ENCODE peak calls at places on chromosome 7, in nine cellular contexts. One of them, this sample, is unnamed.

GRCh38 chr7:14275346-14275745 is 285.9 kb upstream of the ETV1 start:
- DNase-seq in RCC 7860: no peak
- DNase-seq in M059J: no peak
- DNase-seq in PC-3: no peak
- DNase-seq in IMR-90: no peak
- DNase-seq in GM04504: peak
- DNase-seq in GM06990: no peak
- DNase-seq in ELF-1: no peak
- DNase-seq in hippocampal formation: no peak
- DNase-seq in this sample: no peak

GRCh38 chr7:49398730-49399129 is 374.7 kb upstream of the VWC2 start:
- DNase-seq in GM04504: no peak
- DNase-seq in RCC 7860: peak
- DNase-seq in PC-3: peak
- DNase-seq in IMR-90: no peak
- DNase-seq in hippocampal formation: no peak
- DNase-seq in ELF-1: no peak
- DNase-seq in M059J: peak
- DNase-seq in GM06990: no peak
- DNase-seq in this sample: peak

GRCh38 chr7:1055084-1055450 is 10.7 kb downstream of the GPR146 start:
- DNase-seq in GM06990: no peak
- DNase-seq in hippocampal formation: no peak
- DNase-seq in RCC 7860: no peak
- DNase-seq in IMR-90: peak
- DNase-seq in GM04504: no peak
- DNase-seq in M059J: no peak
- DNase-seq in PC-3: no peak
- DNase-seq in ELF-1: peak
- DNase-seq in this sample: no peak

GRCh38 chr7:4634166-4634565 is 47.9 kb upstream of the FOXK1 start:
- DNase-seq in RCC 7860: no peak
- DNase-seq in PC-3: no peak
- DNase-seq in GM04504: no peak
- DNase-seq in IMR-90: no peak
- DNase-seq in hippocampal formation: no peak
- DNase-seq in ELF-1: no peak
- DNase-seq in M059J: no peak
- DNase-seq in GM06990: no peak
- DNase-seq in this sample: no peak

GRCh38 chr7:81672872-81673271 is 97.0 kb downstream of the HGF start:
- DNase-seq in GM04504: no peak
- DNase-seq in RCC 7860: no peak
- DNase-seq in GM06990: no peak
- DNase-seq in ELF-1: peak
- DNase-seq in hippocampal formation: no peak
- DNase-seq in M059J: peak
- DNase-seq in PC-3: no peak
- DNase-seq in IMR-90: no peak
- DNase-seq in this sample: no peak

GRCh38 chr7:12518920-12519681 is 51.4 kb upstream of the SCIN start:
- DNase-seq in GM04504: no peak
- DNase-seq in GM06990: no peak
- DNase-seq in ELF-1: peak
- DNase-seq in PC-3: peak
- DNase-seq in M059J: peak
- DNase-seq in RCC 7860: no peak
- DNase-seq in IMR-90: no peak
- DNase-seq in hippocampal formation: no peak
- DNase-seq in this sample: peak

GRCh38 chr7:1316086-1316485 is 83.4 kb downstream of the UNCX start:
- DNase-seq in RCC 7860: no peak
- DNase-seq in IMR-90: no peak
- DNase-seq in ELF-1: no peak
- DNase-seq in hippocampal formation: no peak
- DNase-seq in PC-3: no peak
- DNase-seq in GM04504: no peak
- DNase-seq in GM06990: no peak
- DNase-seq in M059J: no peak
- DNase-seq in this sample: no peak

GRCh38 chr7:97133166-97133565 is 15.7 kb downstream of the SDHAF3 start:
- DNase-seq in IMR-90: no peak
- DNase-seq in hippocampal formation: no peak
- DNase-seq in GM04504: no peak
- DNase-seq in GM06990: no peak
- DNase-seq in ELF-1: no peak
- DNase-seq in M059J: no peak
- DNase-seq in RCC 7860: no peak
- DNase-seq in PC-3: no peak
- DNase-seq in this sample: no peak

GRCh38 chr7:112571852-112572607 is 91.2 kb downstream of the LSMEM1 start:
- DNase-seq in hippocampal formation: no peak
- DNase-seq in RCC 7860: no peak
- DNase-seq in GM04504: no peak
- DNase-seq in M059J: no peak
- DNase-seq in PC-3: peak
- DNase-seq in IMR-90: no peak
- DNase-seq in GM06990: no peak
- DNase-seq in ELF-1: peak
- DNase-seq in this sample: no peak

GRCh38 chr7:138755331-138755747 is 42.5 kb upstream of the TMEM213 start:
- DNase-seq in M059J: peak
- DNase-seq in GM06990: no peak
- DNase-seq in RCC 7860: no peak
- DNase-seq in GM04504: no peak
- DNase-seq in hippocampal formation: no peak
- DNase-seq in IMR-90: no peak
- DNase-seq in ELF-1: peak
- DNase-seq in PC-3: peak
- DNase-seq in this sample: no peak

GRCh38 chr7:143397710-143398530 is 10.7 kb downstream of the EPHA1 start:
- DNase-seq in PC-3: no peak
- DNase-seq in hippocampal formation: no peak
- DNase-seq in M059J: no peak
- DNase-seq in ELF-1: no peak
- DNase-seq in GM06990: no peak
- DNase-seq in RCC 7860: no peak
- DNase-seq in IMR-90: no peak
- DNase-seq in GM04504: no peak
- DNase-seq in this sample: no peak

GRCh38 chr7:68722044-68722443 is 876.2 kb upstream of the AUTS2 start:
- DNase-seq in ELF-1: no peak
- DNase-seq in IMR-90: no peak
- DNase-seq in GM04504: no peak
- DNase-seq in PC-3: no peak
- DNase-seq in hippocampal formation: no peak
- DNase-seq in RCC 7860: no peak
- DNase-seq in GM06990: no peak
- DNase-seq in M059J: no peak
- DNase-seq in this sample: peak

GRCh38 chr7:101436857-101437576 is 74.3 kb downstream of the COL26A1 start:
- DNase-seq in GM04504: no peak
- DNase-seq in RCC 7860: no peak
- DNase-seq in IMR-90: no peak
- DNase-seq in M059J: no peak
- DNase-seq in GM06990: no peak
- DNase-seq in hippocampal formation: no peak
- DNase-seq in ELF-1: peak
- DNase-seq in PC-3: peak
- DNase-seq in this sample: peak

GRCh38 chr7:40008218-40008815 is 58.3 kb downstream of the CDK13 start:
- DNase-seq in hippocampal formation: no peak
- DNase-seq in GM04504: peak
- DNase-seq in PC-3: peak
- DNase-seq in GM06990: no peak
- DNase-seq in M059J: peak
- DNase-seq in ELF-1: no peak
- DNase-seq in IMR-90: peak
- DNase-seq in RCC 7860: peak
- DNase-seq in this sample: no peak

GRCh38 chr7:130723784-130724183 is 10.2 kb downstream of the KLF14 start:
- DNase-seq in ELF-1: no peak
- DNase-seq in PC-3: no peak
- DNase-seq in M059J: peak
- DNase-seq in GM06990: no peak
- DNase-seq in hippocampal formation: no peak
- DNase-seq in GM04504: no peak
- DNase-seq in RCC 7860: no peak
- DNase-seq in IMR-90: no peak
- DNase-seq in this sample: no peak

GRCh38 chr7:114660007-114660406 is 245.4 kb downstream of the FOXP2 start:
- DNase-seq in GM04504: no peak
- DNase-seq in ELF-1: no peak
- DNase-seq in GM06990: no peak
- DNase-seq in RCC 7860: no peak
- DNase-seq in IMR-90: no peak
- DNase-seq in PC-3: no peak
- DNase-seq in hippocampal formation: no peak
- DNase-seq in M059J: no peak
- DNase-seq in this sample: no peak

GRCh38 chr7:123879628-123880027 is 34.7 kb downstream of the HYAL4 start:
- DNase-seq in PC-3: no peak
- DNase-seq in M059J: no peak
- DNase-seq in hippocampal formation: no peak
- DNase-seq in RCC 7860: no peak
- DNase-seq in GM06990: no peak
- DNase-seq in IMR-90: no peak
- DNase-seq in GM04504: no peak
- DNase-seq in ELF-1: no peak
- DNase-seq in this sample: no peak